ENCODE peak calls at places on chromosomes 11 and 22, in five cellular contexts. One of them, this sample, is unnamed.

GRCh38 chr11:19646921-19647320 is 65.7 kb upstream of the NAV2 start:
- DNase-seq in left ventricle myocardium inferior: no peak
- DNase-seq in T-cell: no peak
- DNase-seq in foreskin keratinocyte: no peak
- DNase-seq in neural crest cell: no peak
- DNase-seq in this sample: no peak

GRCh38 chr11:119422505-119423416 is at the start of gene THY1:
- DNase-seq in left ventricle myocardium inferior: no peak
- DNase-seq in T-cell: no peak
- DNase-seq in foreskin keratinocyte: no peak
- DNase-seq in neural crest cell: peak; percentile 58
- DNase-seq in this sample: no peak

GRCh38 chr11:75103380-75104026 is 6.8 kb upstream of the OR2AT4 start:
- DNase-seq in left ventricle myocardium inferior: no peak
- DNase-seq in T-cell: no peak
- DNase-seq in foreskin keratinocyte: no peak
- DNase-seq in neural crest cell: no peak
- DNase-seq in this sample: no peak

GRCh38 chr11:2891291-2891690 is 5.7 kb upstream of the CDKN1C start:
- DNase-seq in left ventricle myocardium inferior: no peak
- DNase-seq in T-cell: no peak
- DNase-seq in foreskin keratinocyte: no peak
- DNase-seq in neural crest cell: no peak
- DNase-seq in this sample: no peak

GRCh38 chr11:94776351-94777321 is 8.5 kb downstream of the AMOTL1 start:
- DNase-seq in left ventricle myocardium inferior: no peak
- DNase-seq in T-cell: no peak
- DNase-seq in foreskin keratinocyte: peak; percentile 82
- DNase-seq in neural crest cell: no peak
- DNase-seq in this sample: no peak

GRCh38 chr11:9765320-9766101 is 101.6 kb downstream of the SWAP70 start:
- DNase-seq in left ventricle myocardium inferior: peak; percentile 73
- DNase-seq in T-cell: no peak
- DNase-seq in foreskin keratinocyte: no peak
- DNase-seq in neural crest cell: no peak
- DNase-seq in this sample: no peak

GRCh38 chr11:108226036-108226435 is 3.2 kb downstream of the ATM start:
- DNase-seq in left ventricle myocardium inferior: no peak
- DNase-seq in T-cell: no peak
- DNase-seq in foreskin keratinocyte: no peak
- DNase-seq in neural crest cell: no peak
- DNase-seq in this sample: no peak

GRCh38 chr11:86219291-86220193 is 25.0 kb upstream of the EED start:
- DNase-seq in left ventricle myocardium inferior: no peak
- DNase-seq in T-cell: no peak
- DNase-seq in foreskin keratinocyte: no peak
- DNase-seq in neural crest cell: no peak
- DNase-seq in this sample: no peak

GRCh38 chr11:11640996-11641395 is 19.2 kb upstream of the GALNT18 start:
- DNase-seq in left ventricle myocardium inferior: no peak
- DNase-seq in T-cell: no peak
- DNase-seq in foreskin keratinocyte: no peak
- DNase-seq in neural crest cell: no peak
- DNase-seq in this sample: no peak

GRCh38 chr11:36367806-36368680 is 72.0 kb downstream of the PRR5L start:
- DNase-seq in left ventricle myocardium inferior: no peak
- DNase-seq in T-cell: no peak
- DNase-seq in foreskin keratinocyte: no peak
- DNase-seq in neural crest cell: no peak
- DNase-seq in this sample: no peak

GRCh38 chr22:43566561-43567332 is 154.9 kb downstream of the MPPED1 start:
- DNase-seq in left ventricle myocardium inferior: no peak
- DNase-seq in T-cell: no peak
- DNase-seq in foreskin keratinocyte: no peak
- DNase-seq in neural crest cell: no peak
- DNase-seq in this sample: no peak

GRCh38 chr11:114477946-114478537 is 38.8 kb downstream of the REXO2 start:
- DNase-seq in left ventricle myocardium inferior: no peak
- DNase-seq in T-cell: no peak
- DNase-seq in foreskin keratinocyte: no peak
- DNase-seq in neural crest cell: no peak
- DNase-seq in this sample: no peak

GRCh38 chr11:66971483-66971882 is 3.6 kb upstream of the C11orf86 start:
- DNase-seq in left ventricle myocardium inferior: no peak
- DNase-seq in T-cell: no peak
- DNase-seq in foreskin keratinocyte: no peak
- DNase-seq in neural crest cell: no peak
- DNase-seq in this sample: no peak

GRCh38 chr22:49972163-49973017 is 11.8 kb downstream of the PIM3 start:
- DNase-seq in left ventricle myocardium inferior: peak; percentile 16
- DNase-seq in T-cell: no peak
- DNase-seq in foreskin keratinocyte: no peak
- DNase-seq in neural crest cell: peak; percentile 1
- DNase-seq in this sample: no peak

GRCh38 chr22:19497245-19497644 is 17.5 kb downstream of the CDC45 start:
- DNase-seq in left ventricle myocardium inferior: no peak
- DNase-seq in T-cell: no peak
- DNase-seq in foreskin keratinocyte: peak; percentile 13
- DNase-seq in neural crest cell: no peak
- DNase-seq in this sample: no peak

GRCh38 chr11:75562836-75563484 is 907 bp downstream of the SERPINH1 start:
- DNase-seq in left ventricle myocardium inferior: no peak
- DNase-seq in T-cell: no peak
- DNase-seq in foreskin keratinocyte: peak; percentile 57
- DNase-seq in neural crest cell: peak; percentile 64
- DNase-seq in this sample: peak; percentile 31

GRCh38 chr11:119910056-119910455 is 181.1 kb upstream of the NECTIN1 start:
- DNase-seq in left ventricle myocardium inferior: no peak
- DNase-seq in T-cell: no peak
- DNase-seq in foreskin keratinocyte: no peak
- DNase-seq in neural crest cell: no peak
- DNase-seq in this sample: no peak

GRCh38 chr22:43704051-43704450 is 108.1 kb downstream of the EFCAB6 start:
- DNase-seq in left ventricle myocardium inferior: no peak
- DNase-seq in T-cell: no peak
- DNase-seq in foreskin keratinocyte: no peak
- DNase-seq in neural crest cell: no peak
- DNase-seq in this sample: no peak

GRCh38 chr22:47051435-47052175 is 289.2 kb downstream of the TBC1D22A start:
- DNase-seq in left ventricle myocardium inferior: no peak
- DNase-seq in T-cell: no peak
- DNase-seq in foreskin keratinocyte: no peak
- DNase-seq in neural crest cell: no peak
- DNase-seq in this sample: no peak

GRCh38 chr11:67492801-67493547 is 10.1 kb downstream of the AIP start:
- DNase-seq in left ventricle myocardium inferior: no peak
- DNase-seq in T-cell: no peak
- DNase-seq in foreskin keratinocyte: no peak
- DNase-seq in neural crest cell: no peak
- DNase-seq in this sample: no peak

GRCh38 chr11:64357904-64358535 is 942 bp upstream of the RPS6KA4 start:
- DNase-seq in left ventricle myocardium inferior: no peak
- DNase-seq in T-cell: no peak
- DNase-seq in foreskin keratinocyte: peak; percentile 78
- DNase-seq in neural crest cell: no peak
- DNase-seq in this sample: no peak

GRCh38 chr22:35544189-35544588 is 3.6 kb downstream of the RASD2 start:
- DNase-seq in left ventricle myocardium inferior: no peak
- DNase-seq in T-cell: no peak
- DNase-seq in foreskin keratinocyte: no peak
- DNase-seq in neural crest cell: no peak
- DNase-seq in this sample: no peak

GRCh38 chr11:61967924-61968757 is 707 bp upstream of the FTH1 start:
- DNase-seq in left ventricle myocardium inferior: peak; percentile 51
- DNase-seq in T-cell: no peak
- DNase-seq in foreskin keratinocyte: peak; percentile 40
- DNase-seq in neural crest cell: peak; percentile 34
- DNase-seq in this sample: no peak

GRCh38 chr11:17410606-17411379 is 22.3 kb upstream of the KCNJ11 start:
- DNase-seq in left ventricle myocardium inferior: no peak
- DNase-seq in T-cell: no peak
- DNase-seq in foreskin keratinocyte: no peak
- DNase-seq in neural crest cell: no peak
- DNase-seq in this sample: no peak

This sample was measured in NCI-H460.